ENCODE peak calls at places on chromosomes 16 and 17, in eight cellular contexts. V is right cardiac atrium; T is non-pigmented ciliary epithelial cell; Z is CD4-positive, CD25-positive, alpha-beta regulatory T cell; E is NAMALWA; W is ovary; H is right atrium auricular region; Q is hypothalamus. U is an unnamed sample.

GRCh38 chr16:57859331-57859730 is 57.0 kb upstream of the KIFC3 start:
- DNase-seq in V (no peak), T (no peak), Z (no peak), E (peak; percentile 34), W (no peak), H (no peak), Q (no peak), U (no peak)

GRCh38 chr17:21452377-21453143 is 76.4 kb downstream of the KCNJ12 start:
- DNase-seq in V (peak; percentile 87), T (peak; percentile 18), Z (peak; percentile 14), E (no peak), W (peak; percentile 35), H (peak; percentile 72), Q (peak; percentile 51), U (peak; percentile 82)

GRCh38 chr17:66944365-66945203 is 19.9 kb upstream of the CACNG4 start:
- DNase-seq in V (no peak), T (no peak), Z (no peak), E (no peak), W (no peak), H (no peak), Q (no peak), U (no peak)

GRCh38 chr16:75555213-75555706 is 792 bp downstream of the TMEM231 start:
- DNase-seq in V (peak; percentile 92), T (peak; percentile 56), Z (no peak), E (peak; percentile 56), W (peak; percentile 62), H (peak; percentile 88), Q (peak; percentile 86), U (peak; percentile 86)

GRCh38 chr17:81157848-81158687 is 7.2 kb upstream of the PVALEF start:
- DNase-seq in V (peak; percentile 38), T (no peak), Z (no peak), E (no peak), W (no peak), H (no peak), Q (no peak), U (no peak)

GRCh38 chr16:28549301-28549899 is 4.3 kb upstream of the SGF29 start:
- DNase-seq in V (no peak), T (no peak), Z (peak; percentile 39), E (peak; percentile 60), W (no peak), H (no peak), Q (no peak), U (no peak)

GRCh38 chr17:39769974-39770587 is 32.3 kb downstream of the GRB7 start:
- DNase-seq in V (no peak), T (no peak), Z (peak; percentile 69), E (peak; percentile 52), W (no peak), H (no peak), Q (no peak), U (no peak)

GRCh38 chr17:28379814-28380571 is 8.5 kb downstream of the SARM1 start:
- DNase-seq in V (no peak), T (peak; percentile 28), Z (no peak), E (no peak), W (no peak), H (no peak), Q (no peak), U (no peak)

GRCh38 chr16:47726031-47726675 is 265.0 kb downstream of the PHKB start:
- DNase-seq in V (no peak), T (no peak), Z (no peak), E (no peak), W (no peak), H (no peak), Q (no peak), U (no peak)

GRCh38 chr16:1786242-1787055 is 3.7 kb downstream of the NUBP2 start:
- DNase-seq in V (peak; percentile 54), T (no peak), Z (no peak), E (no peak), W (peak; percentile 40), H (no peak), Q (no peak), U (no peak)

GRCh38 chr17:9517396-9517795 is 58.2 kb downstream of the STX8 start:
- DNase-seq in V (no peak), T (no peak), Z (peak; percentile 5), E (no peak), W (no peak), H (no peak), Q (no peak), U (no peak)

GRCh38 chr16:57061084-57061905 is 31.1 kb upstream of the CPNE2 start:
- DNase-seq in V (peak; percentile 87), T (no peak), Z (no peak), E (no peak), W (peak; percentile 60), H (peak; percentile 89), Q (no peak), U (no peak)

GRCh38 chr16:20598832-20599469 is 22.8 kb upstream of the ACSM2B start:
- DNase-seq in V (no peak), T (no peak), Z (no peak), E (no peak), W (no peak), H (no peak), Q (no peak), U (no peak)

GRCh38 chr16:57745768-57746167 is 10.2 kb downstream of the KATNB1 start:
- DNase-seq in V (no peak), T (no peak), Z (no peak), E (no peak), W (no peak), H (no peak), Q (no peak), U (no peak)

GRCh38 chr17:29579866-29580771 is 9.3 kb downstream of the GIT1 start:
- DNase-seq in V (peak; percentile 95), T (no peak), Z (peak; percentile 89), E (peak; percentile 93), W (peak; percentile 85), H (peak; percentile 88), Q (peak; percentile 79), U (no peak)

GRCh38 chr17:52106070-52106469 is 52.4 kb downstream of the CA10 start:
- DNase-seq in V (no peak), T (no peak), Z (no peak), E (no peak), W (peak; percentile 29), H (no peak), Q (no peak), U (no peak)

GRCh38 chr17:77706938-77707337 is 251.6 kb upstream of the TNRC6C start:
- DNase-seq in V (no peak), T (no peak), Z (no peak), E (no peak), W (no peak), H (no peak), Q (no peak), U (no peak)

GRCh38 chr17:6027342-6028024 is 42.7 kb upstream of the WSCD1 start:
- DNase-seq in V (no peak), T (no peak), Z (no peak), E (no peak), W (no peak), H (no peak), Q (no peak), U (no peak)

GRCh38 chr17:18248300-18248731 is 10.2 kb downstream of the FLII start:
- DNase-seq in V (peak; percentile 82), T (no peak), Z (peak; percentile 71), E (peak; percentile 75), W (peak; percentile 75), H (peak; percentile 78), Q (peak; percentile 28), U (peak; percentile 70)

GRCh38 chr17:61538480-61538879 is 52.5 kb downstream of the NACA2 start:
- DNase-seq in V (no peak), T (no peak), Z (no peak), E (no peak), W (no peak), H (no peak), Q (no peak), U (no peak)